ENCODE peak calls at places on chromosomes 5 and 9, in five cellular contexts. One of them, this sample, is unnamed.

GRCh38 chr5:55896663-55897062 is 45.5 kb downstream of the IL31RA start:
- DNase-seq in PC-3: no peak
- DNase-seq in astrocyte of the spinal cord: no peak
- DNase-seq in left ventricle myocardium inferior: no peak
- DNase-seq in AG04450: no peak
- DNase-seq in this sample: no peak

GRCh38 chr9:69499401-69499800 is 172.8 kb downstream of the APBA1 start:
- DNase-seq in PC-3: no peak
- DNase-seq in astrocyte of the spinal cord: no peak
- DNase-seq in left ventricle myocardium inferior: no peak
- DNase-seq in AG04450: no peak
- DNase-seq in this sample: no peak

GRCh38 chr9:100436566-100436965 is 9.6 kb downstream of the MSANTD3 start:
- DNase-seq in PC-3: no peak
- DNase-seq in astrocyte of the spinal cord: no peak
- DNase-seq in left ventricle myocardium inferior: no peak
- DNase-seq in AG04450: no peak
- DNase-seq in this sample: no peak

GRCh38 chr5:168992687-168993086 is 308.3 kb downstream of the SLIT3 start:
- DNase-seq in PC-3: no peak
- DNase-seq in astrocyte of the spinal cord: no peak
- DNase-seq in left ventricle myocardium inferior: no peak
- DNase-seq in AG04450: no peak
- DNase-seq in this sample: no peak

GRCh38 chr5:33794550-33795300 is 97.1 kb downstream of the ADAMTS12 start:
- DNase-seq in PC-3: peak; percentile 44
- DNase-seq in astrocyte of the spinal cord: peak; percentile 55
- DNase-seq in left ventricle myocardium inferior: no peak
- DNase-seq in AG04450: no peak
- DNase-seq in this sample: no peak

GRCh38 chr9:92711844-92712243 is 41.9 kb upstream of the IPPK start:
- DNase-seq in PC-3: no peak
- DNase-seq in astrocyte of the spinal cord: no peak
- DNase-seq in left ventricle myocardium inferior: no peak
- DNase-seq in AG04450: no peak
- DNase-seq in this sample: no peak

GRCh38 chr9:107397076-107398049 is 92.2 kb downstream of the KLF4 start:
- DNase-seq in PC-3: peak; percentile 64
- DNase-seq in astrocyte of the spinal cord: peak; percentile 6
- DNase-seq in left ventricle myocardium inferior: no peak
- DNase-seq in AG04450: no peak
- DNase-seq in this sample: no peak

GRCh38 chr5:173823721-173824567 is 64.2 kb upstream of the CPEB4 start:
- DNase-seq in PC-3: peak; percentile 98
- DNase-seq in astrocyte of the spinal cord: peak; percentile 79
- DNase-seq in left ventricle myocardium inferior: no peak
- DNase-seq in AG04450: peak; percentile 84
- DNase-seq in this sample: no peak

GRCh38 chr5:89956838-89957237 is 452.7 kb downstream of the CETN3 start:
- DNase-seq in PC-3: no peak
- DNase-seq in astrocyte of the spinal cord: no peak
- DNase-seq in left ventricle myocardium inferior: no peak
- DNase-seq in AG04450: no peak
- DNase-seq in this sample: no peak

GRCh38 chr9:117412006-117412715 is 2.7 kb downstream of the ASTN2 start:
- DNase-seq in PC-3: no peak
- DNase-seq in astrocyte of the spinal cord: no peak
- DNase-seq in left ventricle myocardium inferior: no peak
- DNase-seq in AG04450: no peak
- DNase-seq in this sample: no peak

GRCh38 chr5:38800515-38800914 is 45.3 kb upstream of the OSMR start:
- DNase-seq in PC-3: no peak
- DNase-seq in astrocyte of the spinal cord: no peak
- DNase-seq in left ventricle myocardium inferior: no peak
- DNase-seq in AG04450: no peak
- DNase-seq in this sample: no peak

GRCh38 chr5:134935711-134936602 is 31.0 kb downstream of the PCBD2 start:
- DNase-seq in PC-3: no peak
- DNase-seq in astrocyte of the spinal cord: no peak
- DNase-seq in left ventricle myocardium inferior: no peak
- DNase-seq in AG04450: no peak
- DNase-seq in this sample: no peak

GRCh38 chr5:31173621-31174020 is 19.9 kb upstream of the CDH6 start:
- DNase-seq in PC-3: no peak
- DNase-seq in astrocyte of the spinal cord: no peak
- DNase-seq in left ventricle myocardium inferior: no peak
- DNase-seq in AG04450: no peak
- DNase-seq in this sample: no peak

GRCh38 chr5:80206282-80206681 is 49.6 kb downstream of the SERINC5 start:
- DNase-seq in PC-3: peak; percentile 33
- DNase-seq in astrocyte of the spinal cord: no peak
- DNase-seq in left ventricle myocardium inferior: no peak
- DNase-seq in AG04450: peak; percentile 10
- DNase-seq in this sample: no peak

GRCh38 chr9:136782452-136782851 is 8.7 kb upstream of the TMEM141 start:
- DNase-seq in PC-3: no peak
- DNase-seq in astrocyte of the spinal cord: no peak
- DNase-seq in left ventricle myocardium inferior: no peak
- DNase-seq in AG04450: no peak
- DNase-seq in this sample: no peak

GRCh38 chr5:1792842-1793266 is 6.8 kb downstream of the MRPL36 start:
- DNase-seq in PC-3: peak; percentile 92
- DNase-seq in astrocyte of the spinal cord: peak; percentile 93
- DNase-seq in left ventricle myocardium inferior: no peak
- DNase-seq in AG04450: peak; percentile 62
- DNase-seq in this sample: peak; percentile 91

GRCh38 chr5:57173026-57173317 is 887 bp upstream of the GPBP1 start:
- DNase-seq in PC-3: no peak
- DNase-seq in astrocyte of the spinal cord: no peak
- DNase-seq in left ventricle myocardium inferior: no peak
- DNase-seq in AG04450: no peak
- DNase-seq in this sample: no peak

GRCh38 chr9:84781431-84781830 is 111.9 kb downstream of the NTRK2 start:
- DNase-seq in PC-3: peak; percentile 31
- DNase-seq in astrocyte of the spinal cord: peak; percentile 42
- DNase-seq in left ventricle myocardium inferior: no peak
- DNase-seq in AG04450: no peak
- DNase-seq in this sample: peak; percentile 16

GRCh38 chr9:116377179-116377790 is 223.7 kb downstream of the PAPPA start:
- DNase-seq in PC-3: peak; percentile 65
- DNase-seq in astrocyte of the spinal cord: peak; percentile 72
- DNase-seq in left ventricle myocardium inferior: no peak
- DNase-seq in AG04450: peak; percentile 39
- DNase-seq in this sample: no peak

GRCh38 chr5:17436766-17437221 is 61.2 kb upstream of the TAF11L2 start:
- DNase-seq in PC-3: no peak
- DNase-seq in astrocyte of the spinal cord: peak; percentile 35
- DNase-seq in left ventricle myocardium inferior: no peak
- DNase-seq in AG04450: no peak
- DNase-seq in this sample: peak; percentile 44

GRCh38 chr5:58183078-58183885 is 276.6 kb downstream of the PLK2 start:
- DNase-seq in PC-3: peak; percentile 62
- DNase-seq in astrocyte of the spinal cord: no peak
- DNase-seq in left ventricle myocardium inferior: no peak
- DNase-seq in AG04450: no peak
- DNase-seq in this sample: no peak

GRCh38 chr5:170338933-170339779 is 41.6 kb upstream of the LCP2 start:
- DNase-seq in PC-3: no peak
- DNase-seq in astrocyte of the spinal cord: no peak
- DNase-seq in left ventricle myocardium inferior: no peak
- DNase-seq in AG04450: no peak
- DNase-seq in this sample: peak; percentile 64

GRCh38 chr9:21696411-21696865 is 106.0 kb upstream of the MTAP start:
- DNase-seq in PC-3: no peak
- DNase-seq in astrocyte of the spinal cord: peak; percentile 29
- DNase-seq in left ventricle myocardium inferior: no peak
- DNase-seq in AG04450: no peak
- DNase-seq in this sample: peak; percentile 4

GRCh38 chr9:136625101-136626065 is 37.3 kb upstream of the EGFL7 start:
- DNase-seq in PC-3: peak; percentile 21
- DNase-seq in astrocyte of the spinal cord: peak; percentile 43
- DNase-seq in left ventricle myocardium inferior: peak; percentile 93
- DNase-seq in AG04450: no peak
- DNase-seq in this sample: no peak

GRCh38 chr9:13971910-13972655 is 341.9 kb downstream of the NFIB start:
- DNase-seq in PC-3: no peak
- DNase-seq in astrocyte of the spinal cord: no peak
- DNase-seq in left ventricle myocardium inferior: no peak
- DNase-seq in AG04450: no peak
- DNase-seq in this sample: no peak

GRCh38 chr9:89036383-89036782 is 45.1 kb downstream of the S1PR3 start:
- DNase-seq in PC-3: no peak
- DNase-seq in astrocyte of the spinal cord: no peak
- DNase-seq in left ventricle myocardium inferior: no peak
- DNase-seq in AG04450: no peak
- DNase-seq in this sample: no peak

GRCh38 chr5:8522635-8523034 is 653.7 kb downstream of the MTRR start:
- DNase-seq in PC-3: peak; percentile 43
- DNase-seq in astrocyte of the spinal cord: no peak
- DNase-seq in left ventricle myocardium inferior: no peak
- DNase-seq in AG04450: no peak
- DNase-seq in this sample: no peak

GRCh38 chr9:133836818-133837217 is 98.7 kb upstream of the SARDH start:
- DNase-seq in PC-3: no peak
- DNase-seq in astrocyte of the spinal cord: no peak
- DNase-seq in left ventricle myocardium inferior: no peak
- DNase-seq in AG04450: no peak
- DNase-seq in this sample: no peak

GRCh38 chr9:130805510-130806387 is 29.3 kb upstream of the ABL1 start:
- DNase-seq in PC-3: no peak
- DNase-seq in astrocyte of the spinal cord: peak; percentile 19
- DNase-seq in left ventricle myocardium inferior: no peak
- DNase-seq in AG04450: no peak
- DNase-seq in this sample: peak; percentile 12

GRCh38 chr9:26142201-26142600 is 464.0 kb upstream of the TUSC1 start:
- DNase-seq in PC-3: no peak
- DNase-seq in astrocyte of the spinal cord: no peak
- DNase-seq in left ventricle myocardium inferior: no peak
- DNase-seq in AG04450: no peak
- DNase-seq in this sample: no peak

GRCh38 chr9:78707481-78707977 is 410.6 kb downstream of the PSAT1 start:
- DNase-seq in PC-3: peak; percentile 58
- DNase-seq in astrocyte of the spinal cord: peak; percentile 84
- DNase-seq in left ventricle myocardium inferior: no peak
- DNase-seq in AG04450: peak; percentile 32
- DNase-seq in this sample: no peak
- H3K4me3 ChIP-seq in PC-3: peak overlapping the region; percentile 43
- H3K4me3 ChIP-seq in astrocyte of the spinal cord: no peak overlapping the region
- H3K4me3 ChIP-seq in left ventricle myocardium inferior: no peak overlapping the region
- H3K4me3 ChIP-seq in AG04450: no peak overlapping the region
- H3K4me3 ChIP-seq in this sample: no peak overlapping the region

DNA sequence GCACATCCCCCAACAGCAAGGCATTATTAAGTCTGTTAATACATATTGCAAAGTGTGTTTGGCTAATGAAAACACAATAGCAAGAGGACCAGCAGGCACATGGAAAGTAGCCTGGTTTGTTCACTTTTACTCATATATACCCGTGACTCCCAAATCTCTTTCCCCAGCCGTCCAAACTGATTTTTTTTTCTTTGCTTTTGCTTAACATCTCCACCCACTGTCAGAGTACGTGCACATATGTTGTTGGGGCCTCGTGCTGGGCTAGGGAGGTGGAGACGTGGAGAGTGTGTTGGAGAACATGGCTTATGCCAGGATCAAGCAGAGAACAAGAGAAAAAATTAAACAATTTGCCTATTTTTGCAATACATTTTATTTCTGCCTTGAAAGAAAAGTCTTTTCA is 4.2 kb downstream of the MCTP1 start:
- DNase-seq in PC-3: no peak
- DNase-seq in astrocyte of the spinal cord: no peak
- DNase-seq in left ventricle myocardium inferior: no peak
- DNase-seq in AG04450: no peak
- DNase-seq in this sample: no peak
- H3K4me3 ChIP-seq in PC-3: no peak overlapping the region
- H3K4me3 ChIP-seq in astrocyte of the spinal cord: no peak overlapping the region
- H3K4me3 ChIP-seq in left ventricle myocardium inferior: no peak overlapping the region
- H3K4me3 ChIP-seq in AG04450: no peak overlapping the region
- H3K4me3 ChIP-seq in this sample: no peak overlapping the region

GRCh38 chr9:120882935-120883607 is 6.1 kb upstream of the PHF19 start:
- DNase-seq in PC-3: no peak
- DNase-seq in astrocyte of the spinal cord: no peak
- DNase-seq in left ventricle myocardium inferior: no peak
- DNase-seq in AG04450: no peak
- DNase-seq in this sample: no peak
- H3K4me3 ChIP-seq in PC-3: no peak overlapping the region
- H3K4me3 ChIP-seq in astrocyte of the spinal cord: no peak overlapping the region
- H3K4me3 ChIP-seq in left ventricle myocardium inferior: no peak overlapping the region
- H3K4me3 ChIP-seq in AG04450: no peak overlapping the region
- H3K4me3 ChIP-seq in this sample: no peak overlapping the region

GRCh38 chr5:141430332-141431113 is at the start of gene PCDHGA12:
- DNase-seq in PC-3: no peak
- DNase-seq in astrocyte of the spinal cord: peak; percentile 91
- DNase-seq in left ventricle myocardium inferior: peak; percentile 50
- DNase-seq in AG04450: no peak
- DNase-seq in this sample: peak; percentile 76
- H3K4me3 ChIP-seq in PC-3: no peak within 1 kb of the TSS
- H3K4me3 ChIP-seq in astrocyte of the spinal cord: peak within 1 kb of the TSS; percentile 37
- H3K4me3 ChIP-seq in left ventricle myocardium inferior: peak within 1 kb of the TSS; percentile 58
- H3K4me3 ChIP-seq in AG04450: peak within 1 kb of the TSS; percentile 37
- H3K4me3 ChIP-seq in this sample: no peak within 1 kb of the TSS

DNA sequence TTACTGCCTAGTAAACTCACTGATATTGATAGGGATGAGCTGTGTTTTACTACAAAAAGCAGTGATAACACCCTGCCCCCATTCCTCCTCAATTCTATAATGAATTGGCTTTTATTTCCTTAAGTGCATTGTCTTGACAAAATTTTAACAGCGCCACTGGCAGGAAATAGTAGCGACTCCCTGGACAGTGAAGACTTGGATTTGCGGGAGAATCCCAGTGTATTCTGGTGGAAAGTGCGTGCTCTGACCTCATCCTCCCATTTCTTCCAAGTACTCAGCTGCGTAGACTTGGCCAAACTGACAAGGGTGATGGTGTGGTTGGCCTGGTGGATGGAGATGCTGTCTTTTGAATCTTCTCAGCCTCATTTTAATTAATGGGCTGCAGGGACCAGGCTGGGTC is 5.3 kb downstream of the TRIO start:
- DNase-seq in PC-3: no peak
- DNase-seq in astrocyte of the spinal cord: no peak
- DNase-seq in left ventricle myocardium inferior: no peak
- DNase-seq in AG04450: no peak
- DNase-seq in this sample: no peak
- H3K4me3 ChIP-seq in PC-3: no peak overlapping the region
- H3K4me3 ChIP-seq in astrocyte of the spinal cord: no peak overlapping the region
- H3K4me3 ChIP-seq in left ventricle myocardium inferior: no peak overlapping the region
- H3K4me3 ChIP-seq in AG04450: peak overlapping the region; percentile 84
- H3K4me3 ChIP-seq in this sample: no peak overlapping the region

This sample was measured in OCI-LY7.